ENCODE peak calls at places on chromosomes 11 and 22, in nine cellular contexts. I, J, B, P, M, S, U, L and V are unnamed samples.
A peak's percentile ranks its signal among the peaks of the same experiment; 100 is the strongest.

GRCh38 chr11:86919557-86920210 is 35.5 kb downstream of the FZD4 start:
- DNase-seq in J (peak; percentile 54), P (peak; percentile 43), U (no peak), I (peak; percentile 57), S (no peak), L (peak; percentile 69), B (peak; percentile 88), M (peak; percentile 56), V (peak; percentile 62)

GRCh38 chr11:38411149-38411548 is 1813.1 kb upstream of the RAG2 start:
- DNase-seq in B (no peak), U (no peak), S (no peak), L (peak; percentile 18), M (no peak), P (no peak), J (no peak), I (no peak), V (peak; percentile 2)

GRCh38 chr22:39205344-39206021 is 39.3 kb downstream of the PDGFB start:
- DNase-seq in M (no peak), J (peak; percentile 46), I (peak; percentile 76), P (peak; percentile 28), L (peak; percentile 61), U (no peak), B (peak; percentile 57), S (no peak), V (peak; percentile 59)

GRCh38 chr22:36419177-36419911 is 31.6 kb upstream of the MYH9 start:
- DNase-seq in S (no peak), M (no peak), I (no peak), L (peak; percentile 80), U (peak; percentile 51), J (no peak), P (peak; percentile 100), B (peak; percentile 59), V (peak; percentile 80)

GRCh38 chr22:35299217-35299716 is 427 bp upstream of the TOM1 start:
- DNase-seq in I (no peak), S (no peak), J (no peak), B (no peak), U (no peak), M (peak; percentile 60), L (no peak), P (no peak), V (no peak)

GRCh38 chr11:72583616-72584292 is 90.5 kb downstream of the PDE2A start:
- DNase-seq in M (no peak), J (no peak), P (no peak), B (no peak), L (no peak), U (no peak), I (no peak), S (no peak), V (no peak)

GRCh38 chr11:93730108-93731107 is 10.9 kb downstream of the TAF1D start:
- DNase-seq in U (no peak), M (no peak), P (no peak), J (no peak), S (no peak), L (no peak), B (no peak), I (no peak), V (no peak)

GRCh38 chr11:17813391-17814059 is 78.9 kb downstream of the KCNC1 start:
- DNase-seq in L (no peak), P (no peak), S (no peak), M (no peak), I (no peak), U (no peak), B (peak; percentile 14), J (no peak), V (no peak)

GRCh38 chr22:37262346-37262745 is 18.3 kb upstream of the RAC2 start:
- DNase-seq in L (no peak), M (no peak), J (no peak), B (no peak), P (no peak), I (no peak), U (no peak), S (no peak), V (no peak)

GRCh38 chr22:32538516-32538915 is 63.9 kb downstream of the FBXO7 start:
- DNase-seq in J (no peak), M (no peak), L (no peak), I (no peak), S (no peak), P (no peak), U (no peak), B (no peak), V (no peak)

GRCh38 chr22:32579533-32580220 is 105.1 kb downstream of the FBXO7 start:
- DNase-seq in P (peak; percentile 50), S (no peak), I (no peak), B (no peak), U (no peak), J (no peak), M (no peak), L (no peak), V (no peak)

GRCh38 chr11:69044111-69045013 is 4.4 kb upstream of the TPCN2 start:
- DNase-seq in I (peak; percentile 80), U (peak; percentile 82), J (peak; percentile 68), S (no peak), M (peak; percentile 77), B (peak; percentile 56), P (peak; percentile 68), L (peak; percentile 33), V (no peak)

GRCh38 chr11:83278351-83278750 is 7.8 kb downstream of the CCDC90B start:
- DNase-seq in M (no peak), S (no peak), J (no peak), P (no peak), I (no peak), L (no peak), U (no peak), B (no peak), V (no peak)

GRCh38 chr22:24952837-24953293 is 349 bp downstream of the KIAA1671 start:
- DNase-seq in M (peak; percentile 84), P (peak; percentile 72), B (peak; percentile 86), S (no peak), J (peak; percentile 31), I (peak; percentile 73), L (no peak), U (peak; percentile 79), V (no peak)

GRCh38 chr22:27238935-27239510 is 562.5 kb downstream of the MN1 start:
- DNase-seq in J (no peak), S (no peak), P (no peak), L (peak; percentile 45), I (peak; percentile 57), M (peak; percentile 87), B (peak; percentile 99), U (no peak), V (no peak)

GRCh38 chr11:88552377-88553029 is 215.0 kb upstream of the CTSC start:
- DNase-seq in P (peak; percentile 39), L (peak; percentile 64), J (peak; percentile 48), I (peak; percentile 41), S (peak; percentile 12), U (peak; percentile 72), B (no peak), M (peak; percentile 23), V (peak; percentile 74)

GRCh38 chr11:109405671-109406070 is 16.3 kb upstream of the C11orf87 start:
- DNase-seq in M (no peak), P (no peak), J (no peak), L (no peak), I (no peak), U (no peak), S (no peak), B (no peak), V (no peak)

GRCh38 chr11:70717961-70718595 is 319.7 kb downstream of the CTTN start:
- DNase-seq in S (no peak), P (no peak), B (no peak), L (no peak), J (no peak), I (no peak), M (no peak), U (no peak), V (no peak)

DNA sequence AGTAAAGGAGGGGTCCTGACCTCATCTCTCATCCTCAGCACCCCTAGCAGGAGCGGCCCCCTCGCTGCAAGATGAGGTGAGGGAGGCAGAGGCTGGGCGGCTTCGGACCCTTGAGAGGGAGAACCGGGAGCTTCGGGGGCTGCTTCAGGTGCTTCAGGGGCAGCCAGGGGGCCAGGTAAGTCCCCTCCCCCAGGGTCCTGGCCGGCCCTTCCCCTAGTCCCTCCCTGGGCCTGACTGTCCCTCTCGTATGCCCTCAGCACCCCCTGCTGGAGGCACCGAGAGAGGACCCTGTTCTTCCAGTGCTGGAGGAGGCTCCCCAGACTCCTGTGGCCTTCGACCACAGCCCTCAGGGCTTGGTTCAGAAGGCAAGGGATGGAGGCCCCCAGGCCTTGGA is 3.7 kb downstream of the CCDC88B start:
- DNase-seq in S (no peak), B (no peak), I (peak; percentile 26), L (peak; percentile 68), U (no peak), J (no peak), P (no peak), M (peak; percentile 79), V (peak; percentile 67)
- TF ChIP-seq MAX in S (no peak), B (no peak), I (no peak), L (no peak), U (no peak), J (no peak), P (no peak), M (no peak), V (no peak)

GRCh38 chr22:17009640-17010291 is 1.7 kb upstream of the GAB4 start:
- DNase-seq in B (no peak), S (no peak), L (no peak), J (no peak), I (no peak), M (no peak), U (peak; percentile 54), P (no peak), V (no peak)
- TF ChIP-seq CTCF in B (no peak), S (peak; percentile 15), L (peak; percentile 35), J (peak; percentile 28), I (no peak), M (no peak), U (peak; percentile 40), P (no peak), V (peak; percentile 15)

DNA sequence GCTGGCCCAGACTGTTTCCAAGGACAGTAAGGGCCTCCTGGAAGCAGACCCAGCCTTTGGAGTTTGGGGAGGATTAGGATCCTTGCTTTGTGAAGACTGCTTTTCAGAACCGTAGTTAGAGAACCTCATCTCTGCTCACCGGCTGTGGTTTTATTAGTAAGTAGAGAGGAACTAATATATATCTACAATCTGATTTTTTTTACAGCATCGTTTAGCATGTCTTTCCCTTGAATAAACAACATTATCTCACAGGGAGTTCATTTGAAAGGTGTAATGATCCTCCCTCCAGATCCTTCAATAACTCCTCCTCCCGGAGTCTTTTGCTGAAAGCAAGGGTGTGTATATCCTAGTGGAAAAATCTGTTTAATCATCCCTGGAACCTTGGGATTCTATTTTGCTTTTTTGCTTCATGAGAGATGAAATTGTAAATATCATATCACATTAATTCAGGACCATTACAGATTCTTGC is 132.7 kb downstream of the DBX1 start:
- DNase-seq in M (no peak), I (no peak), U (no peak), P (no peak), S (no peak), B (no peak), L (no peak), J (no peak), V (no peak)
- H3K4me3 ChIP-seq in M (no peak overlapping the region), I (no peak overlapping the region), U (no peak overlapping the region), P (no peak overlapping the region), S (no peak overlapping the region), B (no peak overlapping the region), L (no peak overlapping the region), J (no peak overlapping the region), V (no peak overlapping the region)

DNA sequence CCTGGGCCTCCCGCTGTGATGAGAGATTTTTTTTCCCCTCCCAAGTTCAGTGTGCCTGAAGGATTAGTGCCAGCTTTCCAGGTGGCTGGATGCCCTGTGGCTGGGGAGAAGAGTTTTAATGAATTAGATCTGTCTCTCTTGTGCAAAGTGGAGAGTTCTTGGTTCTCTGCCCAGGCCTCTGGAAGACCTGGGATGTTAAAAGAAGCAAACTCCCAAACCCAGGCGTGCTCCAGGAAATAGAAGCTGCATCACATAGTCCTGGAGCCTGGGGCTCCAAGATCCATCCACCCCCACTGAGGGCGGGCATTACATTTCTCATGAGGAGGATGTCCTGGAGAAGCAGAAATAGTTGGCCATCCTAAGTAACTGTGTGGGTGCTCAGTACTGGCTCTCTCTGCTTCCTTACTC is 30.6 kb downstream of the SDHAF2 start:
- DNase-seq in J (no peak), I (no peak), M (no peak), B (no peak), L (no peak), S (no peak), U (no peak), P (no peak), V (no peak)
- TF ChIP-seq MAX in J (no peak), I (no peak), M (no peak), B (no peak), L (no peak), S (no peak), U (no peak), P (no peak), V (no peak)